ENCODE peak calls at places on chromosomes 4 and X, in seven cellular contexts. R is lower lobe of right lung, X is mammary epithelial cell, G is AG09319, E is tibial artery, D is mucosa of descending colon, N is fibroblast of pulmonary artery. O is an unnamed sample.

GRCh38 chr4:149999485-150000074 is 78.7 kb upstream of the DCLK2 start:
- DNase-seq in E (no peak), R (no peak), N (peak), X (peak), G (peak), D (no peak), O (peak)

GRCh38 chrX:16892504-16893362 is 22.6 kb upstream of the RBBP7 start:
- DNase-seq in N (peak), E (peak), D (peak), G (peak), X (peak), R (peak), O (peak)

GRCh38 chr4:96472103-96472867 is 632.4 kb downstream of the PDHA2 start:
- DNase-seq in X (no peak), N (peak), G (no peak), R (no peak), E (no peak), D (no peak), O (no peak)

GRCh38 chr4:119039779-119040178 is 95.9 kb upstream of the MYOZ2 start:
- DNase-seq in E (no peak), N (no peak), X (no peak), G (no peak), D (no peak), R (no peak), O (no peak)

GRCh38 chr4:48483006-48483776 is at the start of gene SLC10A4:
- DNase-seq in E (no peak), R (peak), D (peak), G (no peak), N (no peak), X (no peak), O (peak)

GRCh38 chr4:151667025-151667424 is 93.8 kb downstream of the GATB start:
- DNase-seq in N (no peak), D (no peak), E (no peak), X (no peak), G (no peak), R (no peak), O (no peak)

GRCh38 chr4:19126903-19127302 is 1105.3 kb upstream of the LCORL start:
- DNase-seq in D (no peak), E (no peak), N (no peak), G (no peak), X (no peak), R (no peak), O (no peak)

GRCh38 chrX:68994135-68994882 is 165.5 kb downstream of the EFNB1 start:
- DNase-seq in E (no peak), D (no peak), N (no peak), R (no peak), X (no peak), G (no peak), O (no peak)

GRCh38 chr4:112766422-112766821 is 129.5 kb downstream of the LARP7 start:
- DNase-seq in E (peak), X (peak), G (peak), R (no peak), N (peak), D (no peak), O (peak)

GRCh38 chrX:132367984-132368383 is 120.9 kb downstream of the MBNL3 start:
- DNase-seq in X (no peak), N (no peak), D (no peak), G (no peak), R (no peak), E (no peak), O (no peak)

GRCh38 chr4:100462206-100462605 is 55.6 kb downstream of the EMCN start:
- DNase-seq in D (no peak), G (no peak), R (no peak), N (peak), X (peak), E (no peak), O (no peak)

GRCh38 chrX:130691576-130691975 is 211.4 kb downstream of the ENOX2 start:
- DNase-seq in X (no peak), N (no peak), G (no peak), D (no peak), R (no peak), E (no peak), O (no peak)

GRCh38 chrX:3286196-3286920 is 60.1 kb downstream of the MXRA5 start:
- DNase-seq in N (peak), X (peak), D (no peak), E (no peak), R (no peak), G (no peak), O (no peak)

GRCh38 chr4:176001171-176002006 is 64.3 kb upstream of the WDR17 start:
- DNase-seq in E (no peak), N (peak), R (peak), G (no peak), D (peak), X (no peak), O (peak)

GRCh38 chr4:76301775-76302162 is 4.8 kb upstream of the STBD1 start:
- DNase-seq in N (no peak), E (no peak), D (no peak), X (no peak), R (no peak), G (no peak), O (no peak)

GRCh38 chr4:88002786-88003185 is 4.6 kb upstream of the PKD2 start:
- DNase-seq in G (no peak), N (peak), X (peak), R (no peak), D (no peak), E (no peak), O (no peak)

GRCh38 chrX:133350751-133351150 is 64.5 kb downstream of the GPC4 start:
- DNase-seq in X (no peak), D (no peak), R (peak), E (peak), N (peak), G (no peak), O (no peak)

GRCh38 chrX:54397113-54397512 is 39.3 kb upstream of the WNK3 start:
- DNase-seq in E (no peak), N (no peak), R (no peak), X (peak), G (no peak), D (no peak), O (no peak)

GRCh38 chr4:183797445-183798248 is 107.5 kb upstream of the STOX2 start:
- DNase-seq in X (peak), R (peak), G (no peak), E (no peak), N (peak), D (peak), O (peak)

GRCh38 chr4:88880501-88881226 is 176.3 kb downstream of the FAM13A start:
- DNase-seq in E (no peak), N (no peak), G (no peak), X (no peak), R (no peak), D (no peak), O (no peak)

GRCh38 chr4:39846135-39846534 is 131.6 kb downstream of the PDS5A start:
- DNase-seq in D (no peak), G (no peak), X (peak), N (no peak), R (no peak), E (no peak), O (no peak)

GRCh38 chr4:146957252-146957651 is 11.6 kb upstream of the TTC29 start:
- DNase-seq in X (peak), E (no peak), G (peak), D (no peak), N (peak), R (no peak), O (no peak)

GRCh38 chrX:44152867-44153266 is 179.7 kb upstream of the NDP start:
- DNase-seq in D (no peak), N (peak), E (no peak), R (no peak), G (no peak), X (peak), O (no peak)

GRCh38 chrX:53133400-53133799 is 39.5 kb downstream of the KANTR start:
- DNase-seq in N (no peak), D (no peak), E (no peak), X (peak), R (no peak), G (no peak), O (no peak)

GRCh38 chrX:34778961-34779360 is 121.9 kb upstream of the TMEM47 start:
- DNase-seq in G (peak), X (peak), N (peak), R (no peak), D (no peak), E (no peak), O (no peak)

GRCh38 chrX:49761481-49761880 is 65.7 kb upstream of the PAGE1 start:
- DNase-seq in R (no peak), G (no peak), X (no peak), N (peak), E (no peak), D (no peak), O (no peak)

GRCh38 chr4:174157106-174157607 is 126.3 kb downstream of the FBXO8 start:
- DNase-seq in G (no peak), R (no peak), N (peak), E (no peak), D (no peak), X (no peak), O (no peak)

GRCh38 chr4:102684605-102685052 is 76.1 kb downstream of the MANBA start:
- DNase-seq in N (peak), R (no peak), D (no peak), G (no peak), X (peak), E (no peak), O (no peak)

GRCh38 chr4:121072080-121072835 is at the start of gene NDNF:
- DNase-seq in E (peak), G (no peak), N (peak), X (no peak), D (peak), R (peak), O (peak)

GRCh38 chr4:121071640-121072037 is 696 bp downstream of the NDNF start:
- DNase-seq in R (no peak), D (no peak), G (no peak), X (no peak), E (no peak), N (no peak), O (no peak)

GRCh38 chr4:121070274-121070673 is 2.1 kb downstream of the NDNF start:
- DNase-seq in X (no peak), R (no peak), D (no peak), G (no peak), N (no peak), E (peak), O (no peak)

GRCh38 chr4:121069419-121069818 is 2.9 kb downstream of the NDNF start:
- DNase-seq in D (no peak), G (no peak), E (no peak), N (no peak), R (no peak), X (no peak), O (no peak)

GRCh38 chr4:121070696-121071639 is 1.4 kb downstream of the NDNF start:
- DNase-seq in G (no peak), X (no peak), N (peak), R (peak), E (peak), D (peak), O (peak)
- TF ChIP-seq CTCF in G (peak), X (peak), N (peak), R (peak), E (peak), D (peak), O (peak)

GRCh38 chr4:10173039-10173753 is 56.6 kb upstream of the WDR1 start:
- DNase-seq in G (no peak), X (peak), D (no peak), N (peak), E (no peak), R (no peak), O (no peak)
- TF ChIP-seq CTCF in G (no peak), X (peak), D (no peak), N (peak), E (no peak), R (no peak), O (no peak)

DNA sequence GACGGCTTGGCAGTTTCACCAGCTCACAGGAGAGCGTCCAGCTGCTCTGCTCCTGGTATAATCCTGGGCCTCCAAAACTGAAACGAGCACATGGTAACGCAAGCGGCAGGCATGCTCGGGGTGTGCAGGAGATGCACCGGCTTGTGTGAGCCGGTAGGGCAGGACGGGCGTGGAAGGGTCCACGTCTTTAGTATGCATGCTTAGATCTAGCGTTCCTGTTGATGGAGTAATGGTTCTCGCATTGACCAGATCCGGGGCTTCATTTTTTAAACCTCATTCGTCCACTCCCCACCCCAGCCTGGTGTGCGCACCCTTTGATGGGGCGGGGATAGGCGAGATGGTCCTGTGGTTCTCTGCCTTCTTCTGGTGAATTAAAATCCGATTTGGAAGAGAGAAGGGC is 39.7 kb downstream of the FAM149A start:
- DNase-seq in E (peak), N (peak), X (peak), R (no peak), D (peak), G (no peak), O (peak)
- TF ChIP-seq CTCF in E (no peak), N (peak), X (peak), R (peak), D (no peak), G (no peak), O (peak)

GRCh38 chr4:1406946-1407656 is 859 bp upstream of the NKX1-1 start:
- DNase-seq in N (no peak), R (peak), X (no peak), D (no peak), G (no peak), E (no peak), O (no peak)

GRCh38 chr4:1409806-1410425 is 3.7 kb upstream of the NKX1-1 start:
- DNase-seq in X (no peak), N (no peak), G (no peak), D (no peak), E (no peak), R (peak), O (no peak)

GRCh38 chr4:1407657-1408333 is 1.6 kb upstream of the NKX1-1 start:
- DNase-seq in X (no peak), G (no peak), N (no peak), R (peak), E (no peak), D (no peak), O (no peak)

GRCh38 chr4:1409079-1409805 is 3.0 kb upstream of the NKX1-1 start:
- DNase-seq in D (no peak), E (no peak), N (no peak), R (peak), G (no peak), X (no peak), O (no peak)

GRCh38 chr4:1408418-1408817 is 2.2 kb upstream of the NKX1-1 start:
- DNase-seq in X (no peak), D (no peak), R (peak), N (no peak), E (no peak), G (no peak), O (no peak)
- TF ChIP-seq CTCF in X (no peak), D (no peak), R (no peak), N (no peak), E (no peak), G (no peak), O (no peak)

GRCh38 chr4:105257817-105258495 is 111.3 kb downstream of the TET2 start:
- DNase-seq in G (no peak), D (no peak), N (no peak), X (no peak), E (no peak), R (no peak), O (no peak)
- TF ChIP-seq CTCF in G (no peak), D (no peak), N (peak), X (peak), E (no peak), R (no peak), O (no peak)

DNA sequence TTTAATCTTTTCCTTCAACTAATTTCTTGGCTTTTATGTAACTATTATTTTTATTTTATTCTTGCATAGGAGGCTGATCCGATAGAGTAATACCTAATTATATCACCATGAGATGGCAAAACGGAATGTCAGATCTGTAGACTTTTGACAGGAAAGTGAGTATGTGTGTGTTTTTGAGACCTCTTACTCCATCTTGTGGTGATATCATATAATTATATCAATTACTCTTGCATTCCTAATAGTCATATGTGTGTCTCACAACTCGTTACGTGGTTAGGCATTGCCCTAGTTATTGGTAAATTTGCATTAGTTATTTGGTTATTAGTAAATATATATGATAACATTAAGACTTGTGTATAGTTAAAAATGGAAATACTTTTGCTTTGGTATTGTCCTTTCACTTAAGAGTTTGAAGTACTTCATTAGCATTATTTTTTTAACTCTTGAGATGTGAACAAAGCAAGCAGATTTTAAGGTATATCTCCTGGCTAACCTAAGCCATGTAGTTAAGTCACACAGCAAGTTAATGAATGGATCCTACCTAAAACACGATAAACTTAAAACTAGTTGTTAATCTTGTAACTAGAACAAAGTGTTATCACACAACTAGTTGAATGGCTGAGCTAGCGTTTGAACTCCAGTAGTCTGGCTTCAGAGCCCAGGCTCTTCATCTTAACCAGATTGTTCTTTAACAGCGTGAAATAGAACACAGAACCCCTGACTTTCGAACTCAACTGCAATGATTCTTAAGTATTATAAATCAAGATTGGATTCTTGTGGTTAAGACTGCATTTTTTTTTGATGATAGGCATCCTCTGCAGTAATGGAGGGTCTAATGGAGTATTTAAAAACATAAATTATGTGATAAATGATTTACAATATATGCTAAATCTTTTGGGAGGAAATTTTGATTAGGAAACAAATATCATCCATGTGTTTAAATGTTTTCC is 67.1 kb downstream of the PGRMC2 start:
- DNase-seq in N (peak), X (peak), R (no peak), D (no peak), E (no peak), G (no peak), O (no peak)
- TF ChIP-seq CTCF in N (peak), X (peak), R (peak), D (no peak), E (no peak), G (peak), O (peak)

DNA sequence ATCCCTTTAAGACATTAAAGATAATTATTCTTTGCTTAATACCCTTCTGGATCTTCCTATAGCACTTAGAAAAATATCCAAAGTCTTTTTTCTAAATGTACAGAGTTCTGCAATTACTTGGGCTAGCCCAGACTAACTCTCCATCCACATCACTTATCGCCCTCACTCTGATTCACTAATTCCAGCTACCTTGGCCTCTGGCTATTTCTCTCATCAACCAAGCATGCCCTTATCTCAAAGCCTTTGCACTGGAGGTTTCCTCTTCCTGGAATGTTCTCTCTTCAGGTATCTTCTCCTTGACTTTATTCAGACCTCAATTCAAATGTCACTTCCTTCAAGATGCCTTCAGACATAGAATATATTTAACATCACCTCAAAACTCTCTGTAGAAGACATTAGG is 345.1 kb upstream of the SMIM31 start:
- DNase-seq in R (no peak), G (no peak), X (peak), D (no peak), N (no peak), E (no peak), O (no peak)
- TF ChIP-seq CTCF in R (no peak), G (no peak), X (no peak), D (no peak), N (no peak), E (no peak), O (no peak)

GRCh38 chr4:101600287-101600686 is 190.2 kb upstream of the BANK1 start:
- DNase-seq in N (peak), D (no peak), E (no peak), X (peak), R (no peak), G (no peak), O (no peak)

GRCh38 chr4:101594588-101594987 is 195.9 kb upstream of the BANK1 start:
- DNase-seq in N (no peak), X (no peak), D (peak), E (no peak), R (no peak), G (no peak), O (no peak)

GRCh38 chr4:101599620-101600019 is 190.9 kb upstream of the BANK1 start:
- DNase-seq in G (no peak), E (no peak), N (peak), D (no peak), X (peak), R (no peak), O (no peak)

GRCh38 chr4:101596786-101597185 is 193.7 kb upstream of the BANK1 start:
- DNase-seq in X (no peak), R (no peak), N (no peak), G (no peak), D (no peak), E (no peak), O (no peak)

GRCh38 chr4:101597204-101597603 is 193.3 kb upstream of the BANK1 start:
- DNase-seq in N (no peak), R (no peak), G (no peak), E (no peak), X (no peak), D (no peak), O (no peak)
- TF ChIP-seq CTCF in N (peak), R (peak), G (no peak), E (no peak), X (no peak), D (no peak), O (peak)

GRCh38 chr4:82388405-82388804 is 14.6 kb upstream of the HNRNPD start:
- DNase-seq in X (no peak), R (no peak), G (no peak), N (no peak), D (no peak), E (no peak), O (no peak)
- TF ChIP-seq CTCF in X (no peak), R (no peak), G (no peak), N (no peak), D (no peak), E (no peak), O (no peak)

O was measured in neural crest cell.